ENCODE peak calls at places on chromosomes 3 and 15, in four cellular contexts. One of them, this sample, is unnamed.

GRCh38 chr3:156795890-156796451 is 30.2 kb upstream of the LEKR1 start:
- DNase-seq in NCI-H1436: no peak
- DNase-seq in amygdala: no peak
- DNase-seq in T1000: no peak
- DNase-seq in this sample: no peak

GRCh38 chr3:112365636-112366035 is 32.7 kb downstream of the CD200 start:
- DNase-seq in NCI-H1436: no peak
- DNase-seq in T1000: no peak
- DNase-seq in amygdala: no peak
- DNase-seq in this sample: no peak

GRCh38 chr3:27758083-27758482 is 36.0 kb upstream of the EOMES start:
- DNase-seq in amygdala: no peak
- DNase-seq in T1000: peak; percentile 77
- DNase-seq in NCI-H1436: no peak
- DNase-seq in this sample: peak; percentile 66

GRCh38 chr3:177665122-177665808 is 468.0 kb upstream of the TBL1XR1 start:
- DNase-seq in NCI-H1436: no peak
- DNase-seq in amygdala: no peak
- DNase-seq in T1000: no peak
- DNase-seq in this sample: no peak

GRCh38 chr3:160665784-160666526 is 11.0 kb upstream of the ARL14 start:
- DNase-seq in NCI-H1436: peak; percentile 21
- DNase-seq in amygdala: no peak
- DNase-seq in T1000: peak; percentile 62
- DNase-seq in this sample: no peak

GRCh38 chr3:133895208-133896001 is at the start of gene RAB6B:
- DNase-seq in NCI-H1436: peak; percentile 50
- DNase-seq in amygdala: peak; percentile 49
- DNase-seq in T1000: peak; percentile 15
- DNase-seq in this sample: peak; percentile 51

GRCh38 chr15:101315736-101316135 is 20.7 kb upstream of the SNRPA1 start:
- DNase-seq in amygdala: no peak
- DNase-seq in NCI-H1436: no peak
- DNase-seq in T1000: no peak
- DNase-seq in this sample: no peak

GRCh38 chr3:197519801-197520211 is 36.0 kb downstream of the BDH1 start:
- DNase-seq in amygdala: no peak
- DNase-seq in T1000: no peak
- DNase-seq in NCI-H1436: no peak
- DNase-seq in this sample: no peak

GRCh38 chr3:148646126-148646660 is 51.5 kb upstream of the AGTR1 start:
- DNase-seq in amygdala: no peak
- DNase-seq in T1000: no peak
- DNase-seq in NCI-H1436: no peak
- DNase-seq in this sample: no peak

GRCh38 chr3:8500208-8500961 is 1.2 kb upstream of the LMCD1 start:
- DNase-seq in amygdala: no peak
- DNase-seq in NCI-H1436: no peak
- DNase-seq in T1000: no peak
- DNase-seq in this sample: no peak

GRCh38 chr15:58606577-58607080 is 142.9 kb downstream of the ADAM10 start:
- DNase-seq in T1000: no peak
- DNase-seq in NCI-H1436: no peak
- DNase-seq in amygdala: no peak
- DNase-seq in this sample: no peak

GRCh38 chr15:95016511-95017219 is 785.3 kb downstream of the MCTP2 start:
- DNase-seq in amygdala: no peak
- DNase-seq in T1000: no peak
- DNase-seq in NCI-H1436: no peak
- DNase-seq in this sample: no peak

GRCh38 chr3:187567026-187567425 is 103.2 kb downstream of the SST start:
- DNase-seq in T1000: no peak
- DNase-seq in NCI-H1436: no peak
- DNase-seq in amygdala: no peak
- DNase-seq in this sample: peak; percentile 13

GRCh38 chr3:59862686-59863085 is 812.9 kb upstream of the CFAP20DC start:
- DNase-seq in NCI-H1436: no peak
- DNase-seq in T1000: peak; percentile 12
- DNase-seq in amygdala: no peak
- DNase-seq in this sample: peak; percentile 39

GRCh38 chr3:144801890-144802289 is 830.3 kb downstream of the DIPK2A start:
- DNase-seq in amygdala: no peak
- DNase-seq in NCI-H1436: no peak
- DNase-seq in T1000: no peak
- DNase-seq in this sample: no peak

GRCh38 chr3:115713247-115713646 is 89.9 kb downstream of the GAP43 start:
- DNase-seq in T1000: no peak
- DNase-seq in NCI-H1436: peak; percentile 100
- DNase-seq in amygdala: peak; percentile 2
- DNase-seq in this sample: no peak

GRCh38 chr3:50466177-50466576 is 37.3 kb downstream of the CACNA2D2 start:
- DNase-seq in T1000: no peak
- DNase-seq in amygdala: no peak
- DNase-seq in NCI-H1436: no peak
- DNase-seq in this sample: no peak

GRCh38 chr15:89654847-89655805 is at the start of gene KIF7:
- DNase-seq in T1000: peak; percentile 38
- DNase-seq in NCI-H1436: peak; percentile 30
- DNase-seq in amygdala: no peak
- DNase-seq in this sample: peak; percentile 61

GRCh38 chr15:78372880-78373279 is 32.7 kb downstream of the CRABP1 start:
- DNase-seq in NCI-H1436: no peak
- DNase-seq in T1000: no peak
- DNase-seq in amygdala: no peak
- DNase-seq in this sample: no peak

GRCh38 chr3:30112904-30113484 is 493.4 kb upstream of the TGFBR2 start:
- DNase-seq in T1000: no peak
- DNase-seq in amygdala: no peak
- DNase-seq in NCI-H1436: peak; percentile 7
- DNase-seq in this sample: no peak

This sample was measured in H54.